ENCODE peak calls at places on chromosomes 12 and 14, in six cellular contexts. E is suprapubic skin, Y is left lung, R is Peyer's patch, Q is PC-3, T is aorta. L is an unnamed sample. For H3K4me1, the result is how much of the 10 kb centered on the place peaks cover.

GRCh38 chr12:88775742-88776151 is 195.5 kb upstream of the KITLG start:
- DNase-seq in Q (no peak), E (no peak), R (peak), Y (no peak), T (no peak), L (no peak)

GRCh38 chr12:40762072-40762471 is 69.8 kb downstream of the CNTN1 start:
- DNase-seq in E (no peak), Y (no peak), Q (no peak), T (no peak), R (no peak), L (no peak)

GRCh38 chr12:26870491-26871419 is 37.8 kb upstream of the ITPR2 start:
- DNase-seq in Q (peak), T (no peak), R (no peak), E (no peak), Y (no peak), L (peak)

GRCh38 chr12:111024205-111024794 is 103.9 kb upstream of the MYL2 start:
- DNase-seq in R (peak), Q (peak), Y (peak), T (peak), E (no peak), L (peak)

GRCh38 chr14:81565441-81566290 is 32.0 kb upstream of the SEL1L start:
- DNase-seq in E (no peak), Q (peak), Y (no peak), R (no peak), T (no peak), L (no peak)

GRCh38 chr14:61476737-61477410 is 155.5 kb downstream of the PRKCH start:
- DNase-seq in Y (no peak), Q (no peak), R (peak), T (no peak), E (no peak), L (no peak)

GRCh38 chr14:68451676-68452387 is 341.0 kb downstream of the ZFP36L1 start:
- DNase-seq in Q (no peak), Y (no peak), T (peak), R (peak), E (no peak), L (no peak)

GRCh38 chr12:121773011-121773777 is 20.3 kb downstream of the RHOF start:
- DNase-seq in E (peak), R (peak), T (peak), Y (peak), Q (peak), L (peak)

GRCh38 chr12:30515351-30515750 is 180.3 kb downstream of the IPO8 start:
- DNase-seq in E (no peak), Q (peak), Y (no peak), R (no peak), T (no peak), L (no peak)

GRCh38 chr14:57533214-57533613 is 39.6 kb upstream of the CCDC198 start:
- DNase-seq in Q (peak), T (no peak), E (no peak), Y (no peak), R (no peak), L (no peak)

GRCh38 chr12:119780786-119781434 is 96.2 kb downstream of the CIT start:
- DNase-seq in Y (no peak), R (peak), Q (peak), T (no peak), E (no peak), L (no peak)

GRCh38 chr14:61505815-61506809 is 184.7 kb downstream of the PRKCH start:
- DNase-seq in Y (no peak), T (peak), E (no peak), Q (no peak), R (no peak), L (no peak)

GRCh38 chr12:53265783-53266182 is 2.3 kb upstream of the ESPL1 start:
- DNase-seq in T (no peak), Y (peak), E (no peak), R (no peak), Q (peak), L (no peak)

GRCh38 chr12:53268637-53269562 is 801 bp downstream of the ESPL1 start:
- DNase-seq in Q (no peak), E (no peak), Y (peak), T (no peak), R (no peak), L (no peak)

GRCh38 chr12:53267309-53268008 is 640 bp upstream of the ESPL1 start:
- DNase-seq in E (no peak), R (no peak), Y (peak), T (peak), Q (no peak), L (no peak)

DNA sequence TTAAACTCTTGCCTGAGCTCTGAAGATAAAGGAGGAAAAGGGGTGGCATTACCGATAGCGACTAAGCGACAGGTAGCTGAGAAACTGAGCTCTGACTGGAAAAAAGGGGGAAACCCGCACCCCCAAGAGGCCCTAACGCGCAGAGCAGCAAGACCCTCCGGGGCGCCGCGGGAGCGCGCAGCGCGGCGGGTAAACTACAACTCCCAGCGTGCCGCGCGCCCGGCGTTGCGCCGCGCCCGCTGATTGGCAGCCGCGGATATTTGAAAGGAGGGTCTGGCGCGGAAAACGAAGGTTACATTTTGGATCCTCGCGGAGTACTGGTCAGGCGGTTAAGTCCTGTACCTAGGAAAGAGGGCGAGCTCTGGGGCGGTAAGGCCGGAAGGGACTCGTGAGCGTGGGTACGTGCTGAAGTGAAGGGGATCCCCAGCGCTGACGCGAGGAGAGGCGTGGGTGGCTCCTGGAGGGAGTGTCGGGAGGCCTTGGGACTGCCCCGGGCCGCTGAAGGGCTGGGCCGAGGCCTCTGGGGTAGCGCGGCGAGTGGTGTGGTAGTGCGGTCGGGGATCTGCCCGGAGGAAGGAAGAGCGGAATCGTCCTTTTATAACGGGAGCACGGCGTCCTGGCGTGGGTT is at the start of gene ESPL1:
- DNase-seq in R (peak), E (no peak), Q (peak), Y (peak), T (peak), L (peak)
- H3K4me1 ChIP-seq in R (under half), E (under half), Q (under half), Y (under half), T (under half), L (under half)

DNA sequence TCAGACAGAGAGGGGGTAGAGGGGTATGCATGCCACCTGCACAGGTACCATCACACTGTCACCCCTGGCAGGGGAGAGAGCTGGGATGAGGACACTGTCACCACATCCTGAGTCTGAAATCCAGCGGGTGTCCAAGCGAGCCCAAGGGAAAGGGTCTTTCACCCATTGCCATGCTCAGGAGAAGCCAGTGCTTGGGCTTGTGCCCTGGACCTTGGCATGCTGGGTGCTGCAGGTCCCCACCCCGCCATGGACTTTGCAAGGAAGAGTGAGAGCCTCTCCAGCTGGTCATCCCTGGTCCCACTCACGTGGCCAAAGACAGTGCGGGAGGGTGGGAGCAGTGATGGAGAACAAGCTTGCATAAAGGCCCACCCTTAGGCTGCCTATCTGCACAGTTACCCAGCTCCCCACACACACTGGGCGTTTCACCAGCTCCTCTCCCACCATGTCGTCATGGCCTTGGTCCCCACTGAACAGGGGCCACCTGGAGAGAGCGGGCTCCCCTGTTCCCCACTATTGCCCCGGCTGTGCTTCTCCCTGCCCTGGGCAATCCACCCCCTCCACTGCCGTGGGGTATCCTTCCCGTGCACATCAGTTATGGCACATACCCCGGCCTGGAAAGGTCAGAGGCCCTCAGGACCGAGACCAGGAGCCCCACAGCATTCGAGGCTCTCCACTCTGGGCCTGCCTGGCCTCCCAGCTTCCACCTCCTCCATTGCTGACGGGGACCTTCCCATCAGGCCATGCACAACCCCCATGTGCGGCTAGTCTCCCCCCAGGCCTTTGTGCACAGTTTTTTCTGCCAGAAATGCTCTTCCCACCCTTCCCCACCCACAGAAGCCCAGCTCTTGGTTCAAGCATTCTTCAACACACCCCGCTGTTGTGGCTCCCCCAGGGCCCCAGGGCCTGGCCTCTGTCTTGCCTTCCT is 58.6 kb upstream of the BCL11B start:
- DNase-seq in Y (no peak), E (peak), T (no peak), R (peak), Q (no peak), L (no peak)
- H3K4me1 ChIP-seq in Y (under half), E (under half), T (under half), R (under half), Q (under half), L (under half)

DNA sequence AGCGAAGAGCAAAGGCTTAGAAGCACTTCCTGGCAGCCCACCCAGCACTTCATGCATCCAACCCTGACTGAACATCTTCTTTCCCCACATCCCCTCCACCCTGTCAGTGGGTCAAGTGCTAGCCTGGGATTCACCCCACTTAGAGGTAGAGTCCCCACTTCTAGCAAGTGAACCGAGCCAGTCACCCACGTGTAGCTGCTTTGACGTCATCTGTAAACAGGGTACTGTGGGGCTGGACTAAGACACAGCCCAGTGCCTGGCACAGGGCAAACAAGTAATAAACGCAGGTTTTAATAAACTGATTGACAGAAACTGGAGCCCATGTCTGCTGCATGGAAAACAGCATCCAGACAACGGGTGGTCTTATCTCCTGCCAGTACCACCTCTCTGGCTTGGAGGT is 61.7 kb downstream of the ITPK1 start:
- DNase-seq in Y (no peak), Q (no peak), E (no peak), T (no peak), R (peak), L (no peak)
- H3K4me1 ChIP-seq in Y (under half), Q (under half), E (under half), T (under half), R (under half), L (under half)

GRCh38 chr12:14612250-14612649 is 44.6 kb upstream of the PLBD1 start:
- DNase-seq in E (no peak), R (no peak), Y (no peak), Q (no peak), T (no peak), L (no peak)

GRCh38 chr12:14611640-14612203 is 44.0 kb upstream of the PLBD1 start:
- DNase-seq in T (no peak), E (no peak), R (no peak), Y (no peak), Q (no peak), L (no peak)

GRCh38 chr12:14605401-14605989 is 37.8 kb upstream of the PLBD1 start:
- DNase-seq in T (no peak), R (no peak), Y (no peak), Q (no peak), E (no peak), L (no peak)

GRCh38 chr12:14612895-14613294 is 45.2 kb upstream of the PLBD1 start:
- DNase-seq in R (no peak), E (no peak), Y (no peak), Q (no peak), T (no peak), L (no peak)

GRCh38 chr12:14607561-14607960 is 39.9 kb upstream of the PLBD1 start:
- DNase-seq in R (no peak), E (no peak), Y (no peak), Q (no peak), T (no peak), L (no peak)
- H3K4me1 ChIP-seq in R (under half), E (under half), Y (under half), Q (under half), T (under half), L (under half)

GRCh38 chr12:6369916-6370575 is 5.3 kb downstream of the SCNN1A start:
- DNase-seq in T (peak), R (no peak), E (no peak), Y (no peak), Q (no peak), L (peak)

GRCh38 chr12:6368906-6369525 is 6.3 kb downstream of the SCNN1A start:
- DNase-seq in Y (no peak), E (no peak), Q (no peak), T (peak), R (no peak), L (peak)

GRCh38 chr12:6367065-6367968 is 8.0 kb downstream of the SCNN1A start:
- DNase-seq in Q (peak), E (no peak), T (peak), R (peak), Y (no peak), L (peak)

GRCh38 chr12:6370576-6370935 is 4.8 kb downstream of the SCNN1A start:
- DNase-seq in E (no peak), Q (no peak), T (no peak), Y (no peak), R (no peak), L (no peak)

GRCh38 chr12:6367969-6368892 is 7.1 kb downstream of the SCNN1A start:
- DNase-seq in R (no peak), E (no peak), Y (no peak), T (peak), Q (peak), L (peak)
- H3K4me1 ChIP-seq in R (under half), E (half or more), Y (under half), T (under half), Q (half or more), L (half or more)

DNA sequence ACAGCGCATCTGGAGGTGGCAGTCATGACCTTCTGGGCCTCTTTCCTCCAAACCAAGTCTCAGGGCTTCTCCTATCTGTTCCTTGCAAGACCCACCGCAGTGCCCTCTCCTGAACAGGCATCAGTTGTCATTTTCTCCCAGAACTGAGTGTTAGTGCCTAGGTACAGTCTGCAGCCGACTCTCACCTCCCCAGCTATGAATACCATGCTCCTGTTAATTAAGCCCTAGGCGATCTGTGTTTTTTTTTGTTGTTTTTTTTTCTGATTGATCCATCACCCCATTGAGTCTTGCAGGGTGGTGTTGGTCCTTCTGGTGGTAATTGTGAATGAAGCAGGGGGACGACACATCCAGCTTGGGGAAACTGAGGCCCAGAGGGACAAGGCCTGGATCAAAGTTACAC is 47.5 kb upstream of the DLK1 start:
- DNase-seq in Y (no peak), R (no peak), E (no peak), T (no peak), Q (no peak), L (no peak)
- H3K4me1 ChIP-seq in Y (under half), R (under half), E (under half), T (under half), Q (under half), L (under half)